ENCODE peak calls at places on chromosomes 16 and 17, in five cellular contexts. One of them, this sample, is unnamed.

GRCh38 chr17:45948498-45948880 is 50.6 kb upstream of the STH start:
- DNase-seq in iPS-NIHi11: no peak
- DNase-seq in NCI-H510A: no peak
- DNase-seq in stimulated activated CD8-positive, alpha-beta memory T cell treated with anti-CD3 and anti-CD28 coated beads, Interleukin-15, amount 100 ng/mL, for 24 hours: no peak
- DNase-seq in activated naive CD4-positive, alpha-beta T cell: no peak
- DNase-seq in this sample: no peak

GRCh38 chr17:72507370-72507769 is 386.6 kb downstream of the SOX9 start:
- DNase-seq in iPS-NIHi11: no peak
- DNase-seq in NCI-H510A: no peak
- DNase-seq in stimulated activated CD8-positive, alpha-beta memory T cell treated with anti-CD3 and anti-CD28 coated beads, Interleukin-15, amount 100 ng/mL, for 24 hours: no peak
- DNase-seq in activated naive CD4-positive, alpha-beta T cell: no peak
- DNase-seq in this sample: no peak

GRCh38 chr16:89099905-89100304 is 6.3 kb downstream of the ACSF3 start:
- DNase-seq in iPS-NIHi11: no peak
- DNase-seq in NCI-H510A: no peak
- DNase-seq in stimulated activated CD8-positive, alpha-beta memory T cell treated with anti-CD3 and anti-CD28 coated beads, Interleukin-15, amount 100 ng/mL, for 24 hours: no peak
- DNase-seq in activated naive CD4-positive, alpha-beta T cell: no peak
- DNase-seq in this sample: no peak

GRCh38 chr17:142102-142661 is 4.8 kb downstream of the SCGB1C2 start:
- DNase-seq in iPS-NIHi11: peak
- DNase-seq in NCI-H510A: no peak
- DNase-seq in stimulated activated CD8-positive, alpha-beta memory T cell treated with anti-CD3 and anti-CD28 coated beads, Interleukin-15, amount 100 ng/mL, for 24 hours: no peak
- DNase-seq in activated naive CD4-positive, alpha-beta T cell: no peak
- DNase-seq in this sample: no peak

GRCh38 chr16:3142770-3143169 is 7.9 kb downstream of the ZNF213 start:
- DNase-seq in iPS-NIHi11: no peak
- DNase-seq in NCI-H510A: no peak
- DNase-seq in stimulated activated CD8-positive, alpha-beta memory T cell treated with anti-CD3 and anti-CD28 coated beads, Interleukin-15, amount 100 ng/mL, for 24 hours: no peak
- DNase-seq in activated naive CD4-positive, alpha-beta T cell: no peak
- DNase-seq in this sample: no peak

GRCh38 chr17:28173801-28174200 is 131.3 kb downstream of the NLK start:
- DNase-seq in iPS-NIHi11: no peak
- DNase-seq in NCI-H510A: no peak
- DNase-seq in stimulated activated CD8-positive, alpha-beta memory T cell treated with anti-CD3 and anti-CD28 coated beads, Interleukin-15, amount 100 ng/mL, for 24 hours: no peak
- DNase-seq in activated naive CD4-positive, alpha-beta T cell: no peak
- DNase-seq in this sample: no peak

GRCh38 chr16:80023865-80024264 is 423.3 kb upstream of the MAF start:
- DNase-seq in iPS-NIHi11: no peak
- DNase-seq in NCI-H510A: no peak
- DNase-seq in stimulated activated CD8-positive, alpha-beta memory T cell treated with anti-CD3 and anti-CD28 coated beads, Interleukin-15, amount 100 ng/mL, for 24 hours: no peak
- DNase-seq in activated naive CD4-positive, alpha-beta T cell: no peak
- DNase-seq in this sample: no peak

GRCh38 chr16:49876716-49877129 is 20.8 kb upstream of the ZNF423 start:
- DNase-seq in iPS-NIHi11: peak
- DNase-seq in NCI-H510A: no peak
- DNase-seq in stimulated activated CD8-positive, alpha-beta memory T cell treated with anti-CD3 and anti-CD28 coated beads, Interleukin-15, amount 100 ng/mL, for 24 hours: no peak
- DNase-seq in activated naive CD4-positive, alpha-beta T cell: no peak
- DNase-seq in this sample: peak

GRCh38 chr17:29597361-29598172 is 4.6 kb downstream of the ANKRD13B start:
- DNase-seq in iPS-NIHi11: no peak
- DNase-seq in NCI-H510A: no peak
- DNase-seq in stimulated activated CD8-positive, alpha-beta memory T cell treated with anti-CD3 and anti-CD28 coated beads, Interleukin-15, amount 100 ng/mL, for 24 hours: no peak
- DNase-seq in activated naive CD4-positive, alpha-beta T cell: no peak
- DNase-seq in this sample: peak

GRCh38 chr16:27839419-27839818 is 224.1 kb downstream of the GSG1L start:
- DNase-seq in iPS-NIHi11: no peak
- DNase-seq in NCI-H510A: no peak
- DNase-seq in stimulated activated CD8-positive, alpha-beta memory T cell treated with anti-CD3 and anti-CD28 coated beads, Interleukin-15, amount 100 ng/mL, for 24 hours: no peak
- DNase-seq in activated naive CD4-positive, alpha-beta T cell: no peak
- DNase-seq in this sample: no peak

GRCh38 chr16:67150833-67151396 is at the start of gene B3GNT9:
- DNase-seq in iPS-NIHi11: peak
- DNase-seq in NCI-H510A: peak
- DNase-seq in stimulated activated CD8-positive, alpha-beta memory T cell treated with anti-CD3 and anti-CD28 coated beads, Interleukin-15, amount 100 ng/mL, for 24 hours: no peak
- DNase-seq in activated naive CD4-positive, alpha-beta T cell: no peak
- DNase-seq in this sample: peak

GRCh38 chr17:32503251-32504165 is 16.7 kb downstream of the CDK5R1 start:
- DNase-seq in iPS-NIHi11: no peak
- DNase-seq in NCI-H510A: no peak
- DNase-seq in stimulated activated CD8-positive, alpha-beta memory T cell treated with anti-CD3 and anti-CD28 coated beads, Interleukin-15, amount 100 ng/mL, for 24 hours: no peak
- DNase-seq in activated naive CD4-positive, alpha-beta T cell: peak
- DNase-seq in this sample: no peak

GRCh38 chr16:71459510-71459909 is 2.5 kb downstream of the ZNF23 start:
- DNase-seq in iPS-NIHi11: no peak
- DNase-seq in NCI-H510A: no peak
- DNase-seq in stimulated activated CD8-positive, alpha-beta memory T cell treated with anti-CD3 and anti-CD28 coated beads, Interleukin-15, amount 100 ng/mL, for 24 hours: no peak
- DNase-seq in activated naive CD4-positive, alpha-beta T cell: no peak
- DNase-seq in this sample: no peak

GRCh38 chr17:49987681-49988441 is 7.2 kb downstream of the DLX3 start:
- DNase-seq in iPS-NIHi11: peak
- DNase-seq in NCI-H510A: peak
- DNase-seq in stimulated activated CD8-positive, alpha-beta memory T cell treated with anti-CD3 and anti-CD28 coated beads, Interleukin-15, amount 100 ng/mL, for 24 hours: no peak
- DNase-seq in activated naive CD4-positive, alpha-beta T cell: no peak
- DNase-seq in this sample: no peak

GRCh38 chr17:27598337-27599050 is 32.5 kb upstream of the LGALS9 start:
- DNase-seq in iPS-NIHi11: no peak
- DNase-seq in NCI-H510A: no peak
- DNase-seq in stimulated activated CD8-positive, alpha-beta memory T cell treated with anti-CD3 and anti-CD28 coated beads, Interleukin-15, amount 100 ng/mL, for 24 hours: no peak
- DNase-seq in activated naive CD4-positive, alpha-beta T cell: no peak
- DNase-seq in this sample: no peak

GRCh38 chr16:87831421-87832136 is 37.7 kb downstream of the SLC7A5 start:
- DNase-seq in iPS-NIHi11: no peak
- DNase-seq in NCI-H510A: no peak
- DNase-seq in stimulated activated CD8-positive, alpha-beta memory T cell treated with anti-CD3 and anti-CD28 coated beads, Interleukin-15, amount 100 ng/mL, for 24 hours: no peak
- DNase-seq in activated naive CD4-positive, alpha-beta T cell: no peak
- DNase-seq in this sample: no peak

GRCh38 chr17:9937164-9937835 is 32.2 kb upstream of the RCVRN start:
- DNase-seq in iPS-NIHi11: no peak
- DNase-seq in NCI-H510A: no peak
- DNase-seq in stimulated activated CD8-positive, alpha-beta memory T cell treated with anti-CD3 and anti-CD28 coated beads, Interleukin-15, amount 100 ng/mL, for 24 hours: no peak
- DNase-seq in activated naive CD4-positive, alpha-beta T cell: no peak
- DNase-seq in this sample: no peak

GRCh38 chr17:12974319-12974661 is 43.5 kb downstream of the ELAC2 start:
- DNase-seq in iPS-NIHi11: no peak
- DNase-seq in NCI-H510A: no peak
- DNase-seq in stimulated activated CD8-positive, alpha-beta memory T cell treated with anti-CD3 and anti-CD28 coated beads, Interleukin-15, amount 100 ng/mL, for 24 hours: no peak
- DNase-seq in activated naive CD4-positive, alpha-beta T cell: no peak
- DNase-seq in this sample: no peak

GRCh38 chr17:56815711-56816110 is 18.0 kb downstream of the C17orf67 start:
- DNase-seq in iPS-NIHi11: no peak
- DNase-seq in NCI-H510A: no peak
- DNase-seq in stimulated activated CD8-positive, alpha-beta memory T cell treated with anti-CD3 and anti-CD28 coated beads, Interleukin-15, amount 100 ng/mL, for 24 hours: no peak
- DNase-seq in activated naive CD4-positive, alpha-beta T cell: no peak
- DNase-seq in this sample: no peak

GRCh38 chr17:9232591-9233270 is 211.4 kb downstream of the NTN1 start:
- DNase-seq in iPS-NIHi11: no peak
- DNase-seq in NCI-H510A: no peak
- DNase-seq in stimulated activated CD8-positive, alpha-beta memory T cell treated with anti-CD3 and anti-CD28 coated beads, Interleukin-15, amount 100 ng/mL, for 24 hours: no peak
- DNase-seq in activated naive CD4-positive, alpha-beta T cell: no peak
- DNase-seq in this sample: no peak

GRCh38 chr17:2792541-2793169 is 3.6 kb upstream of the RAP1GAP2 start:
- DNase-seq in iPS-NIHi11: no peak
- DNase-seq in NCI-H510A: no peak
- DNase-seq in stimulated activated CD8-positive, alpha-beta memory T cell treated with anti-CD3 and anti-CD28 coated beads, Interleukin-15, amount 100 ng/mL, for 24 hours: peak
- DNase-seq in activated naive CD4-positive, alpha-beta T cell: no peak
- DNase-seq in this sample: no peak

GRCh38 chr17:1402268-1402598 is 2.2 kb upstream of the YWHAE start:
- DNase-seq in iPS-NIHi11: no peak
- DNase-seq in NCI-H510A: no peak
- DNase-seq in stimulated activated CD8-positive, alpha-beta memory T cell treated with anti-CD3 and anti-CD28 coated beads, Interleukin-15, amount 100 ng/mL, for 24 hours: no peak
- DNase-seq in activated naive CD4-positive, alpha-beta T cell: no peak
- DNase-seq in this sample: no peak

GRCh38 chr16:53561101-53561888 is 58.3 kb upstream of the AKTIP start:
- DNase-seq in iPS-NIHi11: peak
- DNase-seq in NCI-H510A: no peak
- DNase-seq in stimulated activated CD8-positive, alpha-beta memory T cell treated with anti-CD3 and anti-CD28 coated beads, Interleukin-15, amount 100 ng/mL, for 24 hours: no peak
- DNase-seq in activated naive CD4-positive, alpha-beta T cell: no peak
- DNase-seq in this sample: peak

GRCh38 chr16:89473791-89474414 is 16.5 kb downstream of the ANKRD11 start:
- DNase-seq in iPS-NIHi11: no peak
- DNase-seq in NCI-H510A: no peak
- DNase-seq in stimulated activated CD8-positive, alpha-beta memory T cell treated with anti-CD3 and anti-CD28 coated beads, Interleukin-15, amount 100 ng/mL, for 24 hours: no peak
- DNase-seq in activated naive CD4-positive, alpha-beta T cell: no peak
- DNase-seq in this sample: no peak

GRCh38 chr17:37752482-37752881 is 7.6 kb upstream of the HNF1B start:
- DNase-seq in iPS-NIHi11: no peak
- DNase-seq in NCI-H510A: no peak
- DNase-seq in stimulated activated CD8-positive, alpha-beta memory T cell treated with anti-CD3 and anti-CD28 coated beads, Interleukin-15, amount 100 ng/mL, for 24 hours: no peak
- DNase-seq in activated naive CD4-positive, alpha-beta T cell: no peak
- DNase-seq in this sample: no peak

GRCh38 chr16:15973460-15973859 is 24.0 kb downstream of the ABCC1 start:
- DNase-seq in iPS-NIHi11: no peak
- DNase-seq in NCI-H510A: no peak
- DNase-seq in stimulated activated CD8-positive, alpha-beta memory T cell treated with anti-CD3 and anti-CD28 coated beads, Interleukin-15, amount 100 ng/mL, for 24 hours: no peak
- DNase-seq in activated naive CD4-positive, alpha-beta T cell: no peak
- DNase-seq in this sample: no peak

GRCh38 chr17:2259769-2260536 is 43.6 kb downstream of the SMG6 start:
- DNase-seq in iPS-NIHi11: no peak
- DNase-seq in NCI-H510A: no peak
- DNase-seq in stimulated activated CD8-positive, alpha-beta memory T cell treated with anti-CD3 and anti-CD28 coated beads, Interleukin-15, amount 100 ng/mL, for 24 hours: no peak
- DNase-seq in activated naive CD4-positive, alpha-beta T cell: peak
- DNase-seq in this sample: no peak

GRCh38 chr16:84505249-84506156 is 1.0 kb upstream of the MEAK7 start:
- DNase-seq in iPS-NIHi11: no peak
- DNase-seq in NCI-H510A: no peak
- DNase-seq in stimulated activated CD8-positive, alpha-beta memory T cell treated with anti-CD3 and anti-CD28 coated beads, Interleukin-15, amount 100 ng/mL, for 24 hours: no peak
- DNase-seq in activated naive CD4-positive, alpha-beta T cell: no peak
- DNase-seq in this sample: no peak

GRCh38 chr17:45296003-45296832 is 20.6 kb downstream of the MAP3K14 start:
- DNase-seq in iPS-NIHi11: no peak
- DNase-seq in NCI-H510A: no peak
- DNase-seq in stimulated activated CD8-positive, alpha-beta memory T cell treated with anti-CD3 and anti-CD28 coated beads, Interleukin-15, amount 100 ng/mL, for 24 hours: no peak
- DNase-seq in activated naive CD4-positive, alpha-beta T cell: no peak
- DNase-seq in this sample: no peak

GRCh38 chr17:6554336-6554735 is 2.0 kb downstream of the PITPNM3 start:
- DNase-seq in iPS-NIHi11: no peak
- DNase-seq in NCI-H510A: no peak
- DNase-seq in stimulated activated CD8-positive, alpha-beta memory T cell treated with anti-CD3 and anti-CD28 coated beads, Interleukin-15, amount 100 ng/mL, for 24 hours: no peak
- DNase-seq in activated naive CD4-positive, alpha-beta T cell: no peak
- DNase-seq in this sample: no peak

GRCh38 chr16:79647586-79647985 is 47.0 kb upstream of the MAF start:
- DNase-seq in iPS-NIHi11: no peak
- DNase-seq in NCI-H510A: no peak
- DNase-seq in stimulated activated CD8-positive, alpha-beta memory T cell treated with anti-CD3 and anti-CD28 coated beads, Interleukin-15, amount 100 ng/mL, for 24 hours: no peak
- DNase-seq in activated naive CD4-positive, alpha-beta T cell: no peak
- DNase-seq in this sample: no peak

GRCh38 chr16:694187-694862 is 4.1 kb upstream of the WDR24 start:
- DNase-seq in iPS-NIHi11: peak
- DNase-seq in NCI-H510A: no peak
- DNase-seq in stimulated activated CD8-positive, alpha-beta memory T cell treated with anti-CD3 and anti-CD28 coated beads, Interleukin-15, amount 100 ng/mL, for 24 hours: no peak
- DNase-seq in activated naive CD4-positive, alpha-beta T cell: no peak
- DNase-seq in this sample: peak

GRCh38 chr17:54177606-54178308 is 355.0 kb downstream of the KIF2B start:
- DNase-seq in iPS-NIHi11: no peak
- DNase-seq in NCI-H510A: no peak
- DNase-seq in stimulated activated CD8-positive, alpha-beta memory T cell treated with anti-CD3 and anti-CD28 coated beads, Interleukin-15, amount 100 ng/mL, for 24 hours: no peak
- DNase-seq in activated naive CD4-positive, alpha-beta T cell: no peak
- DNase-seq in this sample: no peak

GRCh38 chr16:57628008-57628781 is at the start of gene ADGRG1:
- DNase-seq in iPS-NIHi11: peak
- DNase-seq in NCI-H510A: peak
- DNase-seq in stimulated activated CD8-positive, alpha-beta memory T cell treated with anti-CD3 and anti-CD28 coated beads, Interleukin-15, amount 100 ng/mL, for 24 hours: peak
- DNase-seq in activated naive CD4-positive, alpha-beta T cell: no peak
- DNase-seq in this sample: peak

GRCh38 chr17:80364091-80364691 is 50.8 kb upstream of the ENDOV start:
- DNase-seq in iPS-NIHi11: peak
- DNase-seq in NCI-H510A: no peak
- DNase-seq in stimulated activated CD8-positive, alpha-beta memory T cell treated with anti-CD3 and anti-CD28 coated beads, Interleukin-15, amount 100 ng/mL, for 24 hours: no peak
- DNase-seq in activated naive CD4-positive, alpha-beta T cell: no peak
- DNase-seq in this sample: peak

GRCh38 chr17:5434984-5435383 is 4.0 kb downstream of the C1QBP start:
- DNase-seq in iPS-NIHi11: no peak
- DNase-seq in NCI-H510A: no peak
- DNase-seq in stimulated activated CD8-positive, alpha-beta memory T cell treated with anti-CD3 and anti-CD28 coated beads, Interleukin-15, amount 100 ng/mL, for 24 hours: no peak
- DNase-seq in activated naive CD4-positive, alpha-beta T cell: no peak
- DNase-seq in this sample: no peak

GRCh38 chr16:11682655-11683096 is 14.4 kb downstream of the SNN start:
- DNase-seq in iPS-NIHi11: no peak
- DNase-seq in NCI-H510A: no peak
- DNase-seq in stimulated activated CD8-positive, alpha-beta memory T cell treated with anti-CD3 and anti-CD28 coated beads, Interleukin-15, amount 100 ng/mL, for 24 hours: no peak
- DNase-seq in activated naive CD4-positive, alpha-beta T cell: no peak
- DNase-seq in this sample: no peak

GRCh38 chr16:85484337-85485295 is 128.5 kb upstream of the GSE1 start:
- DNase-seq in iPS-NIHi11: no peak
- DNase-seq in NCI-H510A: peak
- DNase-seq in stimulated activated CD8-positive, alpha-beta memory T cell treated with anti-CD3 and anti-CD28 coated beads, Interleukin-15, amount 100 ng/mL, for 24 hours: no peak
- DNase-seq in activated naive CD4-positive, alpha-beta T cell: no peak
- DNase-seq in this sample: no peak

GRCh38 chr16:27314161-27314723 is 468 bp downstream of the IL4R start:
- DNase-seq in iPS-NIHi11: peak
- DNase-seq in NCI-H510A: no peak
- DNase-seq in stimulated activated CD8-positive, alpha-beta memory T cell treated with anti-CD3 and anti-CD28 coated beads, Interleukin-15, amount 100 ng/mL, for 24 hours: no peak
- DNase-seq in activated naive CD4-positive, alpha-beta T cell: peak
- DNase-seq in this sample: no peak

This sample was measured in H1.